ENCODE peak calls at places on chromosomes 16 and 17, in six cellular contexts. P, J, F, H, Z and U are unnamed samples.

GRCh38 chr17:82931696-82932060 is 91.9 kb upstream of the ZNF750 start:
- DNase-seq in P (no peak), J (no peak), F (no peak), H (peak; percentile 84), Z (no peak), U (peak; percentile 87)

GRCh38 chr16:89246903-89247733 is 29.6 kb downstream of the ZNF778 start:
- DNase-seq in P (no peak), J (peak; percentile 97), F (peak; percentile 30), H (peak; percentile 88), Z (peak; percentile 88), U (peak; percentile 87)

GRCh38 chr17:29215717-29216116 is 30.9 kb upstream of the CRYBA1 start:
- DNase-seq in P (no peak), J (no peak), F (no peak), H (no peak), Z (no peak), U (peak; percentile 41)

GRCh38 chr16:65065031-65065430 is 56.8 kb downstream of the CDH11 start:
- DNase-seq in P (no peak), J (no peak), F (no peak), H (no peak), Z (no peak), U (no peak)

GRCh38 chr16:69563605-69564580 is 1.9 kb upstream of the NFAT5 start:
- DNase-seq in P (peak; percentile 54), J (peak; percentile 13), F (no peak), H (no peak), Z (no peak), U (peak; percentile 17)

GRCh38 chr17:13410874-13411273 is 190.9 kb downstream of the HS3ST3A1 start:
- DNase-seq in P (no peak), J (peak; percentile 12), F (no peak), H (no peak), Z (no peak), U (peak; percentile 75)

GRCh38 chr17:32487460-32488176 is 825 bp downstream of the CDK5R1 start:
- DNase-seq in P (no peak), J (peak; percentile 40), F (no peak), H (peak; percentile 33), Z (no peak), U (peak; percentile 12)

GRCh38 chr17:80101946-80102706 is 745 bp downstream of the GAA start:
- DNase-seq in P (no peak), J (peak; percentile 38), F (no peak), H (peak; percentile 38), Z (no peak), U (peak; percentile 33)

GRCh38 chr16:20879175-20880053 is 20.7 kb downstream of the DCUN1D3 start:
- DNase-seq in P (no peak), J (no peak), F (no peak), H (no peak), Z (no peak), U (peak; percentile 62)

GRCh38 chr17:17300624-17301568 is 2.3 kb upstream of the NT5M start:
- DNase-seq in P (peak; percentile 84), J (peak; percentile 71), F (no peak), H (peak; percentile 62), Z (peak; percentile 99), U (peak; percentile 54)

GRCh38 chr17:55547027-55547670 is 35.9 kb upstream of the SMIM36 start:
- DNase-seq in P (no peak), J (no peak), F (no peak), H (no peak), Z (no peak), U (peak; percentile 70)

GRCh38 chr16:26547681-26548080 is 519.0 kb upstream of the C16orf82 start:
- DNase-seq in P (no peak), J (no peak), F (no peak), H (no peak), Z (no peak), U (no peak)

GRCh38 chr17:59892251-59892848 is 393 bp downstream of the TUBD1 start:
- DNase-seq in P (no peak), J (no peak), F (no peak), H (no peak), Z (no peak), U (no peak)

GRCh38 chr16:64809876-64810629 is 311.8 kb downstream of the CDH11 start:
- DNase-seq in P (no peak), J (no peak), F (no peak), H (no peak), Z (no peak), U (no peak)

GRCh38 chr16:1818204-1818872 is 8.3 kb downstream of the HAGH start:
- DNase-seq in P (no peak), J (no peak), F (no peak), H (no peak), Z (no peak), U (no peak)

GRCh38 chr17:42520540-42520951 is 15.5 kb upstream of the NAGLU start:
- DNase-seq in P (no peak), J (no peak), F (no peak), H (no peak), Z (peak; percentile 42), U (no peak)

GRCh38 chr17:80501739-80502577 is 25.6 kb upstream of the NPTX1 start:
- DNase-seq in P (no peak), J (no peak), F (no peak), H (no peak), Z (no peak), U (peak; percentile 93)

GRCh38 chr17:76801706-76802105 is 63.8 kb downstream of the MFSD11 start:
- DNase-seq in P (no peak), J (no peak), F (no peak), H (no peak), Z (no peak), U (no peak)

GRCh38 chr17:16980813-16981731 is 9.2 kb upstream of the TNFRSF13B start:
- DNase-seq in P (peak; percentile 4), J (no peak), F (no peak), H (no peak), Z (peak; percentile 36), U (no peak)

GRCh38 chr16:57916735-57917450 is 54.0 kb downstream of the CNGB1 start:
- DNase-seq in P (no peak), J (no peak), F (no peak), H (no peak), Z (no peak), U (no peak)

GRCh38 chr17:31758646-31759045 is 100.4 kb downstream of the COPRS start:
- DNase-seq in P (no peak), J (no peak), F (no peak), H (no peak), Z (no peak), U (peak; percentile 59)

GRCh38 chr16:50614956-50615727 is 66.0 kb downstream of the SNX20 start:
- DNase-seq in P (no peak), J (no peak), F (no peak), H (no peak), Z (no peak), U (no peak)

GRCh38 chr16:14505846-14506245 is 124.2 kb downstream of the PARN start:
- DNase-seq in P (no peak), J (no peak), F (no peak), H (no peak), Z (no peak), U (peak; percentile 84)

GRCh38 chr17:67378444-67379250 is 1.6 kb downstream of the PITPNC1 start:
- DNase-seq in P (peak; percentile 80), J (peak; percentile 92), F (no peak), H (peak; percentile 84), Z (peak; percentile 95), U (peak; percentile 74)

GRCh38 chr17:43849116-43849515 is 2.1 kb downstream of the CD300LG start:
- DNase-seq in P (no peak), J (no peak), F (no peak), H (no peak), Z (no peak), U (no peak)

DNA sequence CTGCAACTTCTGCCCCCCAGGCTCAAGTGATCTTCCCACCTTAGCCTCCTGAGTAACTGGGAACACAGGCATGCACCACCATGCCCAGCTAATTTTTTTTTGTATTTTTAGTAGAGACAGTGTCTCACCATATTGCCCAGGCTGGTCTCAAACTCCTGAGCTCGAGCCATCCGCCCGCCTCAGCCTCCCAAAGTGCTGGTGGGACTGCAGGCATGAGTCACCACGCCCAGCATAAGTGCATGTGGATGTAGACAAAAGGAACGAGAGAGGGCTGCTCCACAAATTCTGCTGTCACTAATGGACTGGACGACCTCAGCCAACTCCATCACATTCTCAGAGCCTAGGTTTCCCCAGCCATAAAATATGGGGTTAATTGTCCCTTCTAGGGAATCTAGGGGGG is 7.7 kb upstream of the SP2 start:
- DNase-seq in P (no peak), J (no peak), F (no peak), H (no peak), Z (no peak), U (no peak)
- H3K4me1 ChIP-seq in P (peaks cover 9% of the 10 kb centered on the region), J (peaks cover 28% of the 10 kb centered on the region), F (peaks cover 44% of the 10 kb centered on the region), H (no peaks in the 10 kb centered on the region), Z (no peaks in the 10 kb centered on the region), U (no peaks in the 10 kb centered on the region)

DNA sequence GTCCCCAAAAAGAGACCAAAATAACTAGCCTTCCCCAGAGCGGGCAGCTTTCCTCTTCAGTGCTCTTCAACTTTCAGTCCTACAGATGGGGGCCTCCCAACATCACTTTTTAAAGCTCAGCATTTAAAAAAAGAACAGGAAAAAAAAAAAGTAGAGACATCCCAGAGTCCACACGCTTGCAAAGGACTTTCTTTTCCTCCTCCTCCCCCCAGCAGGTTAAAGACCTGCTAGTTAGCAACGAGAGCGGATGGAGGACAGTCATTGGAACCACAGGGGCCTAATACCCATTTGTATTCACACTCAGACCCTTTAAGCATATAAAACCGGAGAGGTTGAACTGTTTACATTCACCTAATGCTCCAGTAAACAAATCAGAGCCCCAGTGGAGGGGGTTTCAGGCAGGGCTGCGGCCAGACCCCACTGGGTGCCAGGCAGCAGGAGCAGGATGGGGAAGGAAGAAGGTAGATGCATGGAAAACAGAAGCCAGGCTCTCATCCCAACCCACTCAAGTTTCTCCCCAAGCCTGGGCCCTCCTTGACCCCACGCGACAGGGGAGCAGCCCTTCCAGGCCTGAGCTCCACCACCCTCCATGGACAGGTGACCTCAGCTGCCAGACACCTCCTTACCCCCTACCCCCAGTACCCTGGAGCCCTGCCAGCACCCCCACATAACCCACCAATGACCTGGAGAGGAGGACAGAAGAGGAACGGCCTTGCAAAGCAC is 15.2 kb downstream of the ZFHX3 start:
- DNase-seq in P (no peak), J (no peak), F (no peak), H (no peak), Z (peak; percentile 76), U (no peak)
- H3K4me1 ChIP-seq in P (peaks cover 6% of the 10 kb centered on the region), J (peaks cover 78% of the 10 kb centered on the region), F (peaks cover 58% of the 10 kb centered on the region), H (peaks cover 23% of the 10 kb centered on the region), Z (peaks cover 11% of the 10 kb centered on the region), U (peaks cover 17% of the 10 kb centered on the region)

GRCh38 chr16:86911311-86911999 is 333.1 kb downstream of the FOXL1 start:
- DNase-seq in P (no peak), J (no peak), F (no peak), H (no peak), Z (no peak), U (peak; percentile 91)

GRCh38 chr16:86918637-86919036 is 340.3 kb downstream of the FOXL1 start:
- DNase-seq in P (no peak), J (no peak), F (no peak), H (no peak), Z (no peak), U (no peak)

GRCh38 chr16:86917471-86918365 is 339.4 kb downstream of the FOXL1 start:
- DNase-seq in P (no peak), J (no peak), F (no peak), H (no peak), Z (no peak), U (no peak)

GRCh38 chr16:86913886-86914285 is 335.5 kb downstream of the FOXL1 start:
- DNase-seq in P (no peak), J (no peak), F (no peak), H (no peak), Z (no peak), U (no peak)

GRCh38 chr16:86914850-86915717 is 336.7 kb downstream of the FOXL1 start:
- DNase-seq in P (no peak), J (no peak), F (no peak), H (no peak), Z (no peak), U (no peak)
- H3K4me1 ChIP-seq in P (no peaks in the 10 kb centered on the region), J (peaks cover 20% of the 10 kb centered on the region), F (no peaks in the 10 kb centered on the region), H (no peaks in the 10 kb centered on the region), Z (no peaks in the 10 kb centered on the region), U (no peaks in the 10 kb centered on the region)

GRCh38 chr16:81625544-81626152 is 153.4 kb upstream of the PLCG2 start:
- DNase-seq in P (no peak), J (no peak), F (no peak), H (peak; percentile 67), Z (no peak), U (no peak)
- H3K4me1 ChIP-seq in P (peaks cover 16% of the 10 kb centered on the region), J (no peaks in the 10 kb centered on the region), F (peaks cover 68% of the 10 kb centered on the region), H (peaks cover 11% of the 10 kb centered on the region), Z (no peaks in the 10 kb centered on the region), U (no peaks in the 10 kb centered on the region)